ENCODE peak calls at places on chromosome 19, in six cellular contexts. B is dorsolateral prefrontal cortex, R is astrocyte of the spinal cord, I is uterus, C is choroid plexus epithelial cell, Z is mucosa of descending colon. S is an unnamed sample.

GRCh38 chr19:41708481-41708880 is at the start of gene CEACAM5:
- DNase-seq in B (no peak), R (no peak), I (no peak), C (no peak), Z (peak; percentile 97), S (no peak)

GRCh38 chr19:47494729-47495128 is 10.7 kb upstream of the KPTN start:
- DNase-seq in B (no peak), R (no peak), I (no peak), C (no peak), Z (peak; percentile 64), S (no peak)

GRCh38 chr19:46082728-46083050 is 41.8 kb downstream of the IGFL3 start:
- DNase-seq in B (no peak), R (peak; percentile 35), I (no peak), C (peak; percentile 16), Z (no peak), S (peak; percentile 9)

GRCh38 chr19:33450689-33451088 is 70.9 kb downstream of the PEPD start:
- DNase-seq in B (no peak), R (no peak), I (no peak), C (no peak), Z (no peak), S (no peak)

GRCh38 chr19:16467581-16467980 is 4.2 kb downstream of the EPS15L1 start:
- DNase-seq in B (peak; percentile 49), R (no peak), I (no peak), C (no peak), Z (no peak), S (no peak)

GRCh38 chr19:43651758-43652545 is 12.3 kb upstream of the CADM4 start:
- DNase-seq in B (peak; percentile 78), R (peak; percentile 62), I (peak; percentile 47), C (peak; percentile 84), Z (peak; percentile 76), S (peak; percentile 51)

GRCh38 chr19:33403221-33403972 is 29.9 kb downstream of the CEBPG start:
- DNase-seq in B (peak; percentile 25), R (no peak), I (peak; percentile 14), C (peak; percentile 15), Z (peak; percentile 52), S (no peak)

GRCh38 chr19:56026769-56027168 is 40.2 kb downstream of the NLRP5 start:
- DNase-seq in B (no peak), R (no peak), I (no peak), C (no peak), Z (no peak), S (no peak)

GRCh38 chr19:18846862-18847515 is 15.2 kb downstream of the UPF1 start:
- DNase-seq in B (peak; percentile 83), R (peak; percentile 70), I (peak; percentile 82), C (peak; percentile 85), Z (peak; percentile 87), S (peak; percentile 73)

GRCh38 chr19:488505-489417 is 7.5 kb upstream of the MADCAM1 start:
- DNase-seq in B (peak; percentile 94), R (peak; percentile 95), I (peak; percentile 96), C (peak; percentile 97), Z (peak; percentile 97), S (peak; percentile 89)
- TF ChIP-seq CTCF in B (peak; percentile 16), R (no peak), I (peak; percentile 39), C (no peak), Z (no peak), S (peak; percentile 16)

DNA sequence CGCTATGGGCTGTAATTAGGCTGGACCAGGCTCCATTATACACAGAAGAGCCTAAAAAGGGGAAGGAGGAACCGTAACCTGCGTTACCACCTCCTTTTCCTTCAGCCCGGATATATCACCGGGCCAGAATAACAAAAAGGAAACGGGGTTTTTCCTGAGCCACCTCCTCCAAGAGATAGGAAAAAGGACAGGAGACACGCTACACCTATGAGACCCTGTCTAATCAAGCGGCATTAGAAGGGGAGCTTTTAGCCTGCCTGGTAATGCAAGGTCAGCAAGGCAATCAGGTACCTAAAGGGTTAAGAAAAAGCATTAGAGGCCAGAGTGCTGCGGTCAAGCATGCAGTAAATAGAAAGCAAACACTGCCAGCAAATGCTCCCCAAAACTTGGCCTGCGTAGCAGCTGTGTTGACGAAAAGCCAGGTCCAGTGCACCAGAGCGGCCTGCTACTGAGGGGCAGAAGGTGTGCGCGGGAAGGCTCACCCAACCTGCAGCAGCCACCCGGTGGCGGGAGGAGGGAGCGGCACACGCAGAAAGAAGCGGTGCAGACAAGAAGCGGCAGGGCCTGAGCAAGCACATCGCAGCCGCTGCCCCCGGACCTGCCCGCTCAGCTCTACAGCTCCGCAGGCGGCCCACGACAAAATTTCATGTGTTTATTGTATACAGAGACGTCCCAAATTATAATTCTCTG is 1466.1 kb downstream of the UQCRFS1 start:
- DNase-seq in B (peak; percentile 34), R (no peak), I (peak; percentile 16), C (peak; percentile 46), Z (peak; percentile 1), S (no peak)
- TF ChIP-seq CTCF in B (no peak), R (no peak), I (no peak), C (peak; percentile 47), Z (no peak), S (peak; percentile 26)

GRCh38 chr19:40235238-40236025 is 8.9 kb upstream of the CCNP start:
- DNase-seq in B (no peak), R (no peak), I (no peak), C (no peak), Z (no peak), S (no peak)
- TF ChIP-seq CTCF in B (no peak), R (peak; percentile 19), I (no peak), C (peak; percentile 34), Z (no peak), S (peak; percentile 56)

DNA sequence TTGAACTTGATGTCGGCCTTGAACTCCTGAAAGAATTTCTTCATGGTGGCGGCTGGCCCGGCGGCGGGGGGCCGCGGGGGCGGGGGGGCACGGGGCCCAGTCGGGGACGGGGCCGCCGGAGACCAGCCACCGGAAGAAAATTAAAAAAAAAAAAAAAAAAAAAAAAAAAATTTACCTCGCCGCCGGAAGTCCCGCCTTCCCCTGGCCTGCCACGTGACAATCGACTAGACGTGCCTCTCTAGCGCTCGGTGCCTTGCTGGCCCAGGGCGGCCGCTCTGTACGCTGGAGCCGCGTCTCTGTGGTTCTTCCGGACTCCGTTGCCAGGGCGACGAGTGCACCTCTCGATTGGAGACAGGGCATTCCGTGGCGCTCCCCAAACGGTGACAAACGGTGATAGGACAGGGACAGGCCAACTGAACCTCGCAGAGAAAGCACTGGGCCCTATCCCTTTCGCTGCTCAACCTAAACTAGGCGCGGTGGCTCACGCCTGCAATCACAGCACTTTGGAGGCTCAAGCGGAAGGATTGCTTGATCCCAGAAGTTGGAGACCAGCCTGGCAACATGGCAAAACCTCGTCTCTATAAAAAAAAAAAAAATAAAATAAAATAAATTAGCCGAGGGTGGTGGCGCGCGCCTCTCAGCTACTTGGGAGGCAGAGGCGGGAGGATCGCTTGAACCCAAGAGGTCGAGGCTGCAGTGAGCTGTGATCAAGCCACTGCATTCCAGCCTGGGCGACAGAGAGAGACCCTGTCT is at the start of gene UBXN6:
- DNase-seq in B (peak; percentile 99), R (peak; percentile 97), I (peak; percentile 97), C (peak; percentile 99), Z (peak; percentile 99), S (peak; percentile 100)
- TF ChIP-seq CTCF in B (peak; percentile 35), R (no peak), I (peak; percentile 46), C (peak; percentile 23), Z (no peak), S (no peak)

GRCh38 chr19:35139618-35139943 is 957 bp downstream of the FXYD1 start:
- DNase-seq in B (no peak), R (no peak), I (no peak), C (no peak), Z (no peak), S (no peak)
- TF ChIP-seq CTCF in B (no peak), R (no peak), I (no peak), C (no peak), Z (no peak), S (peak; percentile 17)

DNA sequence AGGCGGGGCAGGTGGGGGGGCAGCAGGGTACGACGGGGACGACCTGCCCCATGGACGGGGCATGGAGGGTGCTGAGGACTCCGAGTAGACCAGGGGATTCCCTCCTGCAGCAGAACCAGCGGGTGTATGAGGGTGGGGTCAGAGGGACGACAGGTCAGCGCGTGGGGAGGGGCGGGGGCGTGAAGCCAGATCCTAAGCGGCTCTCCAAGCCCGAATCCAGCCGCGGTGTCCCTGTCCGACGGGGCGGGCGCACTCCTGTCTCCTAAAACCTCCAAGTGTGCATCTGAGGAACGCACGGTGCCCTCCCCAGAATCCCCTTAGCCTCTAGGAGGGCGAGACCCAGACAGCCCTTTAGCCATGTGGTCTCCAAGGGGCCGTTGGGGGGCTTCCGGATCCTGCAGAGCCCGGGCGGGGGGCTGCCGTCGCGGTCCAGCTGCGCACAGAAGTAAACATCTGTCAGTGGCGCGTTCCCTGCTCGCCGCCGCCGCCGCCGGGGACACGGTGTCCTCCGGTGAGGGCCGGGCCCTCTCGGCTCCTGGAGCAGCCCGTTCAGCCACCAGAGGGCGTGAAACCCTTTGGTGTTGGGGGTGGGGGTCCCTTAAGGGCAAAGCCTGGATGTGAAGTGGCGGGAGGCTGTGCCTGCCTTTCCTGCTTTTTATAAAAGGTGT is 732 bp downstream of the NRTN start:
- DNase-seq in B (no peak), R (peak; percentile 26), I (no peak), C (peak; percentile 55), Z (peak; percentile 81), S (peak; percentile 25)
- TF ChIP-seq CTCF in B (peak; percentile 39), R (peak; percentile 79), I (peak; percentile 59), C (peak; percentile 79), Z (peak; percentile 71), S (peak; percentile 82)